ENCODE peak calls at places on chromosomes 11 and 22, in seven cellular contexts. B is right cardiac atrium; U is brain microvascular endothelial cell; W is heart right ventricle; M is cardiac fibroblast; G is IMR-90; Z is CD8-positive, alpha-beta memory T cell. L is an unnamed sample.

GRCh38 chr11:44564653-44565007 is 833 bp upstream of the CD82 start:
- DNase-seq in B (peak), U (peak), W (peak), M (peak), G (peak), Z (no peak), L (no peak)

GRCh38 chr11:77407613-77408012 is 66.3 kb downstream of the PAK1 start:
- DNase-seq in B (no peak), U (peak), W (no peak), M (peak), G (peak), Z (no peak), L (peak)

GRCh38 chr11:44016129-44016528 is 31.7 kb upstream of the ACCSL start:
- DNase-seq in B (peak), U (peak), W (peak), M (peak), G (peak), Z (no peak), L (peak)

GRCh38 chr11:65437436-65438227 is 15.0 kb downstream of the NEAT1 start:
- DNase-seq in B (no peak), U (no peak), W (no peak), M (peak), G (peak), Z (no peak), L (no peak)

GRCh38 chr11:64498151-64498550 is 92.9 kb upstream of the SLC22A12 start:
- DNase-seq in B (no peak), U (no peak), W (no peak), M (no peak), G (no peak), Z (no peak), L (no peak)

GRCh38 chr11:112085822-112086421 is 634 bp downstream of the TIMM8B start:
- DNase-seq in B (no peak), U (peak), W (no peak), M (peak), G (peak), Z (no peak), L (no peak)

GRCh38 chr11:14329702-14330101 is 29.3 kb downstream of the RRAS2 start:
- DNase-seq in B (no peak), U (no peak), W (no peak), M (no peak), G (no peak), Z (no peak), L (no peak)

GRCh38 chr11:131889146-131889577 is 518.7 kb downstream of the NTM start:
- DNase-seq in B (peak), U (peak), W (no peak), M (peak), G (peak), Z (no peak), L (peak)

GRCh38 chr11:528166-528814 is 7.1 kb downstream of the HRAS start:
- DNase-seq in B (no peak), U (no peak), W (no peak), M (no peak), G (no peak), Z (no peak), L (no peak)

GRCh38 chr11:20158597-20159257 is 1.5 kb downstream of the DBX1 start:
- DNase-seq in B (peak), U (peak), W (peak), M (peak), G (peak), Z (no peak), L (peak)

GRCh38 chr22:42966389-42966998 is 48.5 kb downstream of the PACSIN2 start:
- DNase-seq in B (no peak), U (no peak), W (no peak), M (no peak), G (no peak), Z (no peak), L (no peak)

GRCh38 chr11:80163011-80163410 is 722.2 kb upstream of the TENM4 start:
- DNase-seq in B (no peak), U (peak), W (no peak), M (peak), G (peak), Z (no peak), L (no peak)

GRCh38 chr11:106276859-106277436 is 199.5 kb downstream of the AASDHPPT start:
- DNase-seq in B (no peak), U (no peak), W (no peak), M (peak), G (peak), Z (no peak), L (no peak)

GRCh38 chr11:4677948-4678347 is 19.7 kb downstream of the OR51E2 start:
- DNase-seq in B (no peak), U (no peak), W (no peak), M (no peak), G (no peak), Z (no peak), L (no peak)

GRCh38 chr11:47998733-47999359 is 18.5 kb downstream of the PTPRJ start:
- DNase-seq in B (no peak), U (no peak), W (no peak), M (no peak), G (no peak), Z (no peak), L (no peak)

GRCh38 chr11:57514538-57515331 is 767 bp downstream of the SLC43A1 start:
- DNase-seq in B (peak), U (peak), W (peak), M (peak), G (peak), Z (peak), L (peak)

GRCh38 chr11:86636275-86636674 is 36.1 kb downstream of the ME3 start:
- DNase-seq in B (no peak), U (no peak), W (no peak), M (no peak), G (peak), Z (no peak), L (no peak)

GRCh38 chr11:108959124-108959761 is 294.4 kb downstream of the DDX10 start:
- DNase-seq in B (no peak), U (peak), W (no peak), M (no peak), G (peak), Z (no peak), L (no peak)

GRCh38 chr11:107695446-107695845 is 16.4 kb downstream of the SLN start:
- DNase-seq in B (no peak), U (no peak), W (no peak), M (peak), G (peak), Z (no peak), L (no peak)

GRCh38 chr22:29855611-29856181 is 17.6 kb upstream of the ASCC2 start:
- DNase-seq in B (peak), U (no peak), W (peak), M (no peak), G (no peak), Z (no peak), L (no peak)

GRCh38 chr11:112289588-112290461 is 29.2 kb upstream of the PLET1 start:
- DNase-seq in B (peak), U (peak), W (peak), M (peak), G (peak), Z (peak), L (peak)

GRCh38 chr11:66275396-66275795 is 2.6 kb upstream of the CNIH2 start:
- DNase-seq in B (peak), U (no peak), W (no peak), M (no peak), G (no peak), Z (no peak), L (no peak)

GRCh38 chr22:37747715-37748100 is 50.9 kb downstream of the TRIOBP start:
- DNase-seq in B (no peak), U (no peak), W (no peak), M (no peak), G (no peak), Z (no peak), L (no peak)

GRCh38 chr11:60594998-60595637 is 79.9 kb downstream of the MS4A13 start:
- DNase-seq in B (no peak), U (no peak), W (no peak), M (no peak), G (no peak), Z (no peak), L (no peak)

GRCh38 chr11:8250981-8251620 is 12.6 kb downstream of the LMO1 start:
- DNase-seq in B (no peak), U (no peak), W (no peak), M (no peak), G (no peak), Z (no peak), L (peak)

GRCh38 chr11:104165014-104165413 is 1.1 kb upstream of the PDGFD start:
- DNase-seq in B (no peak), U (no peak), W (no peak), M (no peak), G (no peak), Z (no peak), L (no peak)

GRCh38 chr11:369336-370018 is at the start of gene B4GALNT4:
- DNase-seq in B (peak), U (no peak), W (no peak), M (no peak), G (peak), Z (no peak), L (no peak)

DNA sequence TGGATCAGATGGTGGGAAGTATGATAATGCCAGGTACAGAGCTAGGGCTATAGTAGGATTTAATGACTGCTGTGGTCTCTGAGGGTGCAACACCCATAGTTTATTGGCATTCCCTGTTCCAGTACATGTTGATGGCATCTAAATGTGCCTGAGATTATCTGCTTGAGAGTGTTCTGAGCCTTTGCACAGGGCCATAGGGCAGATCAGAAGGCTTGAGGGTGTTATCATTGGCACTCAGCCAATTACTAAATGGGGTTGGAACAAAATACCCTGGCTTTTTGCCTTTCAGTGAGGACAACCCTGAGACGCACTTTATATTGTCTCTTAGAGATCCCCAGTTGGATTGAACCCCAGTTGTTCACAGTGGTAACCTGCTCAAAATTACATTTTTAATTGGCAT is 6.7 kb downstream of the SLC5A12 start:
- DNase-seq in B (no peak), U (no peak), W (no peak), M (no peak), G (no peak), Z (no peak), L (no peak)
- H3K4me3 ChIP-seq in B (no peak), U (no peak), W (no peak), M (no peak), G (no peak), Z (no peak), L (no peak)

GRCh38 chr22:32050678-32051515 is 7.8 kb downstream of the SLC5A1 start:
- DNase-seq in B (peak), U (peak), W (no peak), M (peak), G (peak), Z (peak), L (no peak)
- H3K4me3 ChIP-seq in B (no peak), U (no peak), W (no peak), M (no peak), G (no peak), Z (no peak), L (no peak)

GRCh38 chr11:110425751-110426545 is 3.8 kb upstream of the FDX1 start:
- DNase-seq in B (no peak), U (peak), W (no peak), M (peak), G (peak), Z (no peak), L (no peak)
- H3K4me3 ChIP-seq in B (no peak), U (no peak), W (no peak), M (no peak), G (no peak), Z (no peak), L (no peak)

DNA sequence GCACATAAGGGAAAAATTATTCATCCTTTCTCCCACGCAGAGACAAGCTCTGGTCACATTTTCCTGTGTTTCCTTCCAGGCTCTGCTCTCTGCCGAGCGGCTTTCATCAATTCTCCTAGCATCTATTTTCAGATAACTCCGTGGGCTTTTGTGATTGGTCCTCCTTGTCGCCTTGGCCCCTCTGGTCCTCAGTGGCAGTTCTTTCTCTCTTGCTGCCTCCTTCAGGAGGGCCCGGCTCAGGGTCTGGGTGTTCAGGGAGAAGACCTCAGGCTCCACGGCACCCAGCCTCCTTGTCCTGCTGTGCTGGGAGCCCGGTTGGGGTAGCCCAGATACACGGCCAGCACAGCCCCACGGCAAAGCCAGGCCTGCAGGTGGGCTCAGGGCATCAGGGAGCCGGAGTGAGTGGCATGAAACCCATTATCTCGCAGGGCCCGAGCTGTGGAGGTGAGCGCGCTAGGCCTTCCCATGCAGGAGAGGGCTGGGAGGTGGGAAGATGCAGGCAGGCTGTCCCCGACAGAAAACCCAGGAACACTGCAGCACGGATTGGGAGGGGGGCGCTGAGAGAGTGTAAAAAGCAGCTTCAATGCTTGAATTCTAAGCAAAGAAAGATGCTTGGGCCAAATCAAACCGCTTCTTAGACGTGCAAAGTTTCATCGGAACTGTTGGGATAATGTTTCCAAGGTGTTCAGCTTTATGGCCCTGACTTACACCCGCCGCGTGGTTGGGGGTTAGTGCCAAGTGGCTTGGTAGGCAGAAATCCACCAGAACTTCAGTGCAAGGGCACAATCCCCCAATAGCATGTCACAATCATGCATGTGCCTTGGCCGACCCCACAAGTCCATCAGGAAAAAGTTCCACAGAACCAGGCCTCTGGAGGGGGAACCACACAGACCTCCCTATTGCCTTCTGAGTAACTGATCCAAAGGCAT is 81.9 kb upstream of the WNT7B start:
- DNase-seq in B (peak), U (no peak), W (peak), M (peak), G (no peak), Z (no peak), L (peak)
- H3K4me3 ChIP-seq in B (peak), U (no peak), W (peak), M (peak), G (no peak), Z (no peak), L (peak)

GRCh38 chr11:124760806-124761205 is 1.3 kb downstream of the ESAM start:
- DNase-seq in B (no peak), U (no peak), W (no peak), M (no peak), G (no peak), Z (no peak), L (no peak)

GRCh38 chr11:124761301-124762021 is 629 bp downstream of the ESAM start:
- DNase-seq in B (no peak), U (no peak), W (peak), M (no peak), G (no peak), Z (no peak), L (no peak)

GRCh38 chr11:124759268-124760204 is 2.6 kb downstream of the ESAM start:
- DNase-seq in B (peak), U (no peak), W (peak), M (no peak), G (no peak), Z (no peak), L (peak)

GRCh38 chr11:124758355-124759267 is 3.5 kb downstream of the ESAM start:
- DNase-seq in B (peak), U (peak), W (peak), M (peak), G (peak), Z (peak), L (no peak)

DNA sequence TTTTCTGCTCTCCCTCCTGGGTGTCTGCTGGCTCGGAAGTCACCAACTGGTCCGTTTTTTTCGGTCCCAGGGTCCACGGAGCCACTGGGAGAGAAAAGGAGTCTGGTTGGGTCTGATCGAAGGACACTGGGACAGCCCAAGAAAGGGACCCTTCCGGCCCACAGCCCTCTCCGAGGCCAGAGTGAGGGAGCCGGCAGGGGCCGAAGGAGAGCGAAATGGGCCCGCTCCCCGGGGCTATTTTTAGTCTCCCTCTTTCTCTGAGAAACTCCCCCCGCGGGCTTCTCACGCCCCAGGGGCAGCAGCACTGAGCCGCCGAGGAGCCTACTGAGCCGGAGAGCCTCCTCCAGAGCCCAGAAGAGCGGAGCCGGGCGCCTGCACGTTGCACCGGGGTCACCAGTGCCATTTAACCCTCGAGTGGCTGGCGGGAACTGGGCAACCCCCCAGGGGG is 1.9 kb downstream of the ESAM start:
- DNase-seq in B (peak), U (no peak), W (peak), M (no peak), G (no peak), Z (no peak), L (no peak)
- H3K4me3 ChIP-seq in B (peak), U (no peak), W (peak), M (no peak), G (no peak), Z (no peak), L (peak)

L was measured in uterus.